ENCODE peak calls at places on chromosomes 16 and 17, in eight cellular contexts. One of them, this sample, is unnamed.

GRCh38 chr17:44193326-44194084 is 6.2 kb downstream of the ATXN7L3 start:
- DNase-seq in mucosa of descending colon: no peak
- DNase-seq in body of pancreas: no peak
- DNase-seq in activated B cell treated with CpG ODN at 0.5 μM for 24 hours: no peak
- DNase-seq in coronary artery: no peak
- DNase-seq in AG10803: no peak
- DNase-seq in thoracic aorta: no peak
- DNase-seq in lower leg skin: no peak
- DNase-seq in this sample: no peak

GRCh38 chr16:16992986-16993783 is 477.6 kb downstream of the XYLT1 start:
- DNase-seq in mucosa of descending colon: no peak
- DNase-seq in body of pancreas: no peak
- DNase-seq in activated B cell treated with CpG ODN at 0.5 μM for 24 hours: no peak
- DNase-seq in coronary artery: no peak
- DNase-seq in AG10803: no peak
- DNase-seq in thoracic aorta: no peak
- DNase-seq in lower leg skin: no peak
- DNase-seq in this sample: no peak

GRCh38 chr16:52532384-52532783 is 14.6 kb downstream of the TOX3 start:
- DNase-seq in mucosa of descending colon: no peak
- DNase-seq in body of pancreas: no peak
- DNase-seq in activated B cell treated with CpG ODN at 0.5 μM for 24 hours: no peak
- DNase-seq in coronary artery: no peak
- DNase-seq in AG10803: no peak
- DNase-seq in thoracic aorta: no peak
- DNase-seq in lower leg skin: no peak
- DNase-seq in this sample: no peak

GRCh38 chr17:75685508-75685907 is 18.4 kb downstream of the SAP30BP start:
- DNase-seq in mucosa of descending colon: peak; percentile 2
- DNase-seq in body of pancreas: no peak
- DNase-seq in activated B cell treated with CpG ODN at 0.5 μM for 24 hours: no peak
- DNase-seq in coronary artery: no peak
- DNase-seq in AG10803: peak; percentile 67
- DNase-seq in thoracic aorta: no peak
- DNase-seq in lower leg skin: no peak
- DNase-seq in this sample: no peak

GRCh38 chr16:54582631-54583250 is 296.2 kb upstream of the IRX3 start:
- DNase-seq in mucosa of descending colon: no peak
- DNase-seq in body of pancreas: no peak
- DNase-seq in activated B cell treated with CpG ODN at 0.5 μM for 24 hours: no peak
- DNase-seq in coronary artery: no peak
- DNase-seq in AG10803: no peak
- DNase-seq in thoracic aorta: no peak
- DNase-seq in lower leg skin: no peak
- DNase-seq in this sample: no peak

GRCh38 chr16:2710021-2710710 is 9.9 kb downstream of the PRSS27 start:
- DNase-seq in mucosa of descending colon: peak; percentile 15
- DNase-seq in body of pancreas: no peak
- DNase-seq in activated B cell treated with CpG ODN at 0.5 μM for 24 hours: no peak
- DNase-seq in coronary artery: no peak
- DNase-seq in AG10803: no peak
- DNase-seq in thoracic aorta: no peak
- DNase-seq in lower leg skin: no peak
- DNase-seq in this sample: no peak

GRCh38 chr17:71914812-71915211 is 206.0 kb upstream of the SOX9 start:
- DNase-seq in mucosa of descending colon: no peak
- DNase-seq in body of pancreas: no peak
- DNase-seq in activated B cell treated with CpG ODN at 0.5 μM for 24 hours: no peak
- DNase-seq in coronary artery: no peak
- DNase-seq in AG10803: no peak
- DNase-seq in thoracic aorta: no peak
- DNase-seq in lower leg skin: no peak
- DNase-seq in this sample: no peak

GRCh38 chr17:83176272-83176955 is 97.0 kb downstream of the METRNL start:
- DNase-seq in mucosa of descending colon: no peak
- DNase-seq in body of pancreas: no peak
- DNase-seq in activated B cell treated with CpG ODN at 0.5 μM for 24 hours: no peak
- DNase-seq in coronary artery: peak; percentile 68
- DNase-seq in AG10803: no peak
- DNase-seq in thoracic aorta: no peak
- DNase-seq in lower leg skin: peak; percentile 76
- DNase-seq in this sample: no peak

GRCh38 chr17:31838641-31839225 is 20.3 kb downstream of the COPRS start:
- DNase-seq in mucosa of descending colon: no peak
- DNase-seq in body of pancreas: no peak
- DNase-seq in activated B cell treated with CpG ODN at 0.5 μM for 24 hours: no peak
- DNase-seq in coronary artery: no peak
- DNase-seq in AG10803: peak; percentile 46
- DNase-seq in thoracic aorta: no peak
- DNase-seq in lower leg skin: no peak
- DNase-seq in this sample: no peak

GRCh38 chr17:80781188-80781577 is 210.5 kb upstream of the CHMP6 start:
- DNase-seq in mucosa of descending colon: no peak
- DNase-seq in body of pancreas: no peak
- DNase-seq in activated B cell treated with CpG ODN at 0.5 μM for 24 hours: no peak
- DNase-seq in coronary artery: no peak
- DNase-seq in AG10803: no peak
- DNase-seq in thoracic aorta: no peak
- DNase-seq in lower leg skin: no peak
- DNase-seq in this sample: no peak

GRCh38 chr17:7479389-7480192 is at the start of gene ZBTB4:
- DNase-seq in mucosa of descending colon: peak; percentile 76
- DNase-seq in body of pancreas: peak; percentile 73
- DNase-seq in activated B cell treated with CpG ODN at 0.5 μM for 24 hours: peak; percentile 66
- DNase-seq in coronary artery: peak; percentile 83
- DNase-seq in AG10803: peak; percentile 48
- DNase-seq in thoracic aorta: no peak
- DNase-seq in lower leg skin: peak; percentile 92
- DNase-seq in this sample: no peak

GRCh38 chr17:7552621-7553051 is 3.8 kb downstream of the TNFSF12 start:
- DNase-seq in mucosa of descending colon: no peak
- DNase-seq in body of pancreas: no peak
- DNase-seq in activated B cell treated with CpG ODN at 0.5 μM for 24 hours: no peak
- DNase-seq in coronary artery: no peak
- DNase-seq in AG10803: no peak
- DNase-seq in thoracic aorta: no peak
- DNase-seq in lower leg skin: no peak
- DNase-seq in this sample: no peak

DNA sequence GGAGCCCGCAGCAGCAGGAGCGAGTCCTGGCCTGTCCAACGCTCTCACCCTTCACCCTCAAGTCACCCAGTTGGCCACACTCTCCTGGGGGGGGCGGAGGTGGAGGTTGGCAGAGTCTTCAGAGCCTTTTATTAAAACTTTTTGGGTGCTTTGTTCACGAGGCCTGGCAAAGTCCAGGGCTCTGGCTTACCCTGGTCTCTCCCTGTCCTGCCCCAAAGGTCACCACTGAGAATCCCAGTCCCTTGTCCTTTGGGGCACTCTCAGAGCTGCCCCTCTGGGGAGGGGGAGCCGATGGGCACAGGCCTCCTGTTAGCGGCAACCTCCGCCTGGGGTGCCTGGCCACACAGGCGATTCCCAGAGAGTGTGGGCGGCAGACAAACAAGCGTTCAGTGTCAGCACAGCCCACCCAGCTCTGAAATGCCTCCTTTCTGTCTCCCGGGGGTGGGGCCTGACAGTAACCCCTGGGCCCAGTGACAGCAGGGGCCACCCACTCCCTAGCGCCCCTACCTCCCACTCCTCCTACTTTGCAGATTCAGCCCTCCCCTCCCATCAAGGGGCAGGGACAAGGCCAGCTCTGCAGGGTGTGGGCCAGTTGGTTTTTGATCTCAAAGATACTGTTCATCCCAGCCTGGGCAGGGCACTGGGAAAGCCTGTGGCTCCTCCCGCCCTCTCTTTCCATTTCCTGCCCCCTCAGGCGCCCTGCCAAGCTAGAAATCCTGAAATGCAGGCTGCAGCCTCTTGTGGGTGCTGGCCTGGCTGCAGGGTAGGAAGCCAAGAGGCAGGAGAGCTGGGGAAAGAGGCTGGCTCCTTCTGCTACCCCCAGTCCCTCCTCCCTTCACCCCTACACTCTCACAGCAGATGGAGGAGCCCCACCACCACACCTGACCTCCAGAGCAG is 36.6 kb upstream of the EMP2 start:
- DNase-seq in mucosa of descending colon: peak; percentile 89
- DNase-seq in body of pancreas: peak; percentile 36
- DNase-seq in activated B cell treated with CpG ODN at 0.5 μM for 24 hours: no peak
- DNase-seq in coronary artery: no peak
- DNase-seq in AG10803: peak; percentile 69
- DNase-seq in thoracic aorta: no peak
- DNase-seq in lower leg skin: peak; percentile 90
- DNase-seq in this sample: peak; percentile 62
- TF ChIP-seq CTCF in mucosa of descending colon: no peak
- TF ChIP-seq CTCF in body of pancreas: no peak
- TF ChIP-seq CTCF in activated B cell treated with CpG ODN at 0.5 μM for 24 hours: no peak
- TF ChIP-seq CTCF in coronary artery: no peak
- TF ChIP-seq CTCF in AG10803: peak; percentile 22
- TF ChIP-seq CTCF in thoracic aorta: no peak
- TF ChIP-seq CTCF in lower leg skin: no peak
- TF ChIP-seq CTCF in this sample: no peak

GRCh38 chr16:69376393-69377059 is 9.3 kb downstream of the TERF2 start:
- DNase-seq in mucosa of descending colon: no peak
- DNase-seq in body of pancreas: no peak
- DNase-seq in activated B cell treated with CpG ODN at 0.5 μM for 24 hours: no peak
- DNase-seq in coronary artery: no peak
- DNase-seq in AG10803: no peak
- DNase-seq in thoracic aorta: no peak
- DNase-seq in lower leg skin: no peak
- DNase-seq in this sample: no peak
- TF ChIP-seq CTCF in mucosa of descending colon: no peak
- TF ChIP-seq CTCF in body of pancreas: no peak
- TF ChIP-seq CTCF in activated B cell treated with CpG ODN at 0.5 μM for 24 hours: no peak
- TF ChIP-seq CTCF in coronary artery: no peak
- TF ChIP-seq CTCF in AG10803: no peak
- TF ChIP-seq CTCF in thoracic aorta: no peak
- TF ChIP-seq CTCF in lower leg skin: no peak
- TF ChIP-seq CTCF in this sample: no peak

DNA sequence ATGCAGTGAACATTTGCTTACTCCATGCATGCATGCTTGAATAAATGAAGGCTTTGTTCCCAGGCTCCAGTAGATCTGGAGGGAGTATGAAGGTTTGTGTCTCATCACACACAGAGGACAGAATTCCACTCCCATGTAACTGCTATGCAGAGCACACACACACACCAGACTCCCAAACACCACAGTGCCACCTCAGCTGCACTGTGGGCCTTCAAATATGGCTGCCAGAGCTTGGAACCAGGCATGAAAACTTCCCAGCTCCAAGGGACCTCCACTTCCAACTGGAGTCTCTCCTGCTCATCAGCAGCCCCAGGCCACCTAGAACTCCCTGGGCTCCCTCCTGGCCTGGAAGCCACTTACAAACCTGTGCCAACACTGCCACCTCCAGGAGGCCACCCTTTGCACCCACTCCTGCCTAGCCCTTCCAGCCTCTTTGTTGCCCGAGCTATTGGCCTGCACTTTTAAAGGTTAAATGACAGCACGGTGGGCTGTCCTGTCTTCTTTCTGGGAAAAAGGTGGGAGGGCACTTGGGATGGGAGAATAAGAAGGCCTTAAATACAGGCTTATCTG is 151.2 kb downstream of the ZNF423 start:
- DNase-seq in mucosa of descending colon: no peak
- DNase-seq in body of pancreas: no peak
- DNase-seq in activated B cell treated with CpG ODN at 0.5 μM for 24 hours: no peak
- DNase-seq in coronary artery: no peak
- DNase-seq in AG10803: no peak
- DNase-seq in thoracic aorta: no peak
- DNase-seq in lower leg skin: no peak
- DNase-seq in this sample: no peak
- TF ChIP-seq CTCF in mucosa of descending colon: no peak
- TF ChIP-seq CTCF in body of pancreas: no peak
- TF ChIP-seq CTCF in activated B cell treated with CpG ODN at 0.5 μM for 24 hours: no peak
- TF ChIP-seq CTCF in coronary artery: no peak
- TF ChIP-seq CTCF in AG10803: no peak
- TF ChIP-seq CTCF in thoracic aorta: no peak
- TF ChIP-seq CTCF in lower leg skin: no peak
- TF ChIP-seq CTCF in this sample: no peak

GRCh38 chr16:87008664-87009063 is 308.5 kb downstream of the C16orf95 start:
- DNase-seq in mucosa of descending colon: no peak
- DNase-seq in body of pancreas: no peak
- DNase-seq in activated B cell treated with CpG ODN at 0.5 μM for 24 hours: no peak
- DNase-seq in coronary artery: no peak
- DNase-seq in AG10803: no peak
- DNase-seq in thoracic aorta: no peak
- DNase-seq in lower leg skin: no peak
- DNase-seq in this sample: no peak
- TF ChIP-seq CTCF in mucosa of descending colon: no peak
- TF ChIP-seq CTCF in body of pancreas: no peak
- TF ChIP-seq CTCF in activated B cell treated with CpG ODN at 0.5 μM for 24 hours: no peak
- TF ChIP-seq CTCF in coronary artery: no peak
- TF ChIP-seq CTCF in AG10803: no peak
- TF ChIP-seq CTCF in thoracic aorta: no peak
- TF ChIP-seq CTCF in lower leg skin: no peak
- TF ChIP-seq CTCF in this sample: no peak